ENCODE peak calls at places on chromosome 15, in ten cellular contexts. H is hepatocyte, G is brain microvascular endothelial cell, U is uterus, N is pancreas, V is RWPE2, J is gastrocnemius medialis, C is heart right ventricle, X is heart left ventricle, K is keratinocyte. Y is an unnamed sample.
A peak's percentile ranks its signal among the peaks of the same experiment; 100 is the strongest.

GRCh38 chr15:31435256-31435781 is 108.7 kb downstream of the KLF13 start:
- DNase-seq in H (peak; percentile 80), G (peak; percentile 70), U (peak; percentile 87), N (peak; percentile 65), V (no peak), J (peak; percentile 81), C (peak; percentile 82), X (peak; percentile 86), K (peak; percentile 62), Y (no peak)

GRCh38 chr15:62869116-62869515 is 173.4 kb upstream of the TPM1 start:
- DNase-seq in H (no peak), G (no peak), U (no peak), N (no peak), V (no peak), J (no peak), C (no peak), X (no peak), K (no peak), Y (no peak)

GRCh38 chr15:90624278-90624930 is 92.7 kb upstream of the BLM start:
- DNase-seq in H (no peak), G (no peak), U (no peak), N (no peak), V (no peak), J (peak; percentile 85), C (no peak), X (no peak), K (no peak), Y (no peak)

GRCh38 chr15:66832679-66833078 is 130.6 kb downstream of the SMAD6 start:
- DNase-seq in H (no peak), G (no peak), U (no peak), N (no peak), V (peak; percentile 43), J (no peak), C (no peak), X (no peak), K (no peak), Y (no peak)

GRCh38 chr15:99014803-99015676 is 7.4 kb upstream of the PGPEP1L start:
- DNase-seq in H (peak; percentile 84), G (peak; percentile 43), U (peak; percentile 64), N (peak; percentile 84), V (peak; percentile 94), J (peak; percentile 91), C (peak; percentile 45), X (peak; percentile 40), K (no peak), Y (no peak)

GRCh38 chr15:35693887-35694286 is 147.9 kb upstream of the DPH6 start:
- DNase-seq in H (peak; percentile 45), G (no peak), U (no peak), N (no peak), V (no peak), J (no peak), C (no peak), X (no peak), K (no peak), Y (no peak)

GRCh38 chr15:71792521-71792920 is 17.8 kb upstream of the NR2E3 start:
- DNase-seq in H (no peak), G (peak; percentile 42), U (no peak), N (no peak), V (peak; percentile 72), J (no peak), C (no peak), X (no peak), K (peak; percentile 17), Y (no peak)

GRCh38 chr15:88250826-88251225 is 5.7 kb downstream of the NTRK3 start:
- DNase-seq in H (no peak), G (no peak), U (no peak), N (no peak), V (no peak), J (no peak), C (no peak), X (no peak), K (no peak), Y (no peak)

DNA sequence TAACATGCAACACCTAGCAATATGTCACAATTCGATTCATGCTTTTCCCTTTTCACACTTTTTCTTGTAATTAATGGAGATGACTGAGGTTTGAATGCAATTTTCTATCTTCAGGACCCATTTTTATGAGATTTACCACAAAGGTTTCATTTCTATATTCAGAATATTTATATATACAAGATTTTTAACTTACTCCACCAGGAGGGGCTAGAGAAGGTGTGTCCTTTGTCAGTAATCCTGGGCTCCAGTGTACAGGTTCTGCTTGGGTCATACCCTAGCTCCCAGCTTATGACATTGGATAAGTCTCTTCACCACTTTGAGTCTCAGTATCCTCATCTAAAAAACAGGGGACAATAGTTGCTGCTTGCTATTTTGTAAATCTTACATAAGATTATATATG is 95.7 kb upstream of the SLC24A5 start:
- DNase-seq in H (no peak), G (no peak), U (no peak), N (no peak), V (no peak), J (no peak), C (no peak), X (no peak), K (no peak), Y (no peak)
- TF ChIP-seq CTCF in H (peak; percentile 3), G (no peak), U (no peak), N (no peak), V (peak; percentile 22), J (no peak), C (no peak), X (no peak), K (peak; percentile 10), Y (no peak)

GRCh38 chr15:69603369-69604049 is 150.9 kb downstream of the RPLP1 start:
- DNase-seq in H (no peak), G (no peak), U (no peak), N (no peak), V (no peak), J (no peak), C (no peak), X (no peak), K (no peak), Y (no peak)

GRCh38 chr15:69602921-69603320 is 150.3 kb downstream of the RPLP1 start:
- DNase-seq in H (no peak), G (no peak), U (no peak), N (no peak), V (no peak), J (no peak), C (no peak), X (no peak), K (no peak), Y (no peak)

GRCh38 chr15:69602095-69602494 is 149.5 kb downstream of the RPLP1 start:
- DNase-seq in H (no peak), G (no peak), U (no peak), N (no peak), V (no peak), J (no peak), C (no peak), X (no peak), K (no peak), Y (no peak)

GRCh38 chr15:69607101-69607500 is 154.5 kb downstream of the RPLP1 start:
- DNase-seq in H (no peak), G (peak; percentile 4), U (no peak), N (no peak), V (no peak), J (no peak), C (no peak), X (no peak), K (no peak), Y (no peak)

DNA sequence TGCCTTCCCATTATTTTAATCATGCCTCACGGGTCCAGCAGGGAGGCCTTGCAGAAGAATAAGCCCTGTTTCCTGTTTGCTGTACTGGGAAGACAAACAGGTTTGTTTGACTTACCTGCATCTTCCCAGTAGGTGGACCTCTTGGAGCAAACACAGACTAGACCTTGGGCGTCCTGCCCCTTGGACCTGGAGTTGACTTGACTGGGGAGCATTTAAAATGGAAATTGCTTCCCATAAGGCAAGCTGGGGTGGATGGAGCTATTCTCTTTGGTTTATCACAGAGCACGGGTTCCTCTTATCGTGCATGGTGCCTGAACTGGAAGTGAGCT is 151.4 kb downstream of the RPLP1 start:
- DNase-seq in H (peak; percentile 67), G (no peak), U (no peak), N (peak; percentile 73), V (no peak), J (no peak), C (no peak), X (no peak), K (no peak), Y (no peak)
- TF ChIP-seq CTCF in H (peak; percentile 38), G (no peak), U (no peak), N (peak; percentile 16), V (peak; percentile 36), J (no peak), C (no peak), X (no peak), K (peak; percentile 49), Y (no peak)

DNA sequence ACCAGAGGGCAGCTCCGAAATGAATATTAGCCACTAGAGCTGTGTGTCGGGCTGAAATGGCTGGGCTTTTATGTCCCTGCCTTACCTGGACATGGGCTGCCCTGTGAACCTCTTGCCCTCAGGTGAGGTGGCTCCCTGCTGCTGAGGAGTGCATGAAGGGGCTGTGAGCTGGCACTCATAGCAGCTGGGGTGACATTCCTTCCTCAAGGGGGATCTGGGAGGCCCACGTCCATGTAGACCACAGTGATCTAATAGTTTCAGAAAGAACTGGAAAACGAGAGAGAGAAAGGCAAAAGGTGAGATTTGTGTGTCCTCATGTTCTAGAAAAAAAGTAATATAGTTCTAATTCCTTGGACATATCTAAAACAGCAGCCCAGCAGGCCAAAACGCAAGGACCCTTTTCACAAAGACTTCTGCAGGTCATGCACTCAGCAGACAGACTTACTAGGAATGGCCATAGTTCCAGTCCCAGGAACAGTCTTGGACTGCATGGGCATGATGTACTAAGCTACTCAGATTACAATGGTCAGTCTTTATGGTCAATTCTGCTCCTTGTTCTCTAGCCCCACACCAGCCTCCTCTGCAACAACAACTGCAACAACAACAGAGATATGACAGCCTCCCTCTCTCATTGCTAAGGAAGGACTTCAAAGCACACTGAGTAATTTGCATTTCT is 10.8 kb upstream of the SLC24A5 start:
- DNase-seq in H (no peak), G (no peak), U (no peak), N (no peak), V (no peak), J (no peak), C (no peak), X (no peak), K (no peak), Y (no peak)
- TF ChIP-seq CTCF in H (no peak), G (peak; percentile 41), U (no peak), N (no peak), V (no peak), J (no peak), C (no peak), X (no peak), K (no peak), Y (no peak)

GRCh38 chr15:70213779-70214178 is 116.1 kb upstream of the TLE3 start:
- DNase-seq in H (no peak), G (no peak), U (no peak), N (no peak), V (no peak), J (no peak), C (no peak), X (no peak), K (no peak), Y (no peak)

GRCh38 chr15:70215951-70216350 is 118.2 kb upstream of the TLE3 start:
- DNase-seq in H (no peak), G (no peak), U (no peak), N (no peak), V (peak; percentile 45), J (no peak), C (no peak), X (no peak), K (no peak), Y (no peak)

GRCh38 chr15:70214941-70215635 is 117.4 kb upstream of the TLE3 start:
- DNase-seq in H (no peak), G (no peak), U (no peak), N (no peak), V (no peak), J (no peak), C (no peak), X (no peak), K (no peak), Y (no peak)

GRCh38 chr15:70212963-70213315 is 115.2 kb upstream of the TLE3 start:
- DNase-seq in H (no peak), G (no peak), U (no peak), N (no peak), V (no peak), J (no peak), C (no peak), X (no peak), K (no peak), Y (no peak)

DNA sequence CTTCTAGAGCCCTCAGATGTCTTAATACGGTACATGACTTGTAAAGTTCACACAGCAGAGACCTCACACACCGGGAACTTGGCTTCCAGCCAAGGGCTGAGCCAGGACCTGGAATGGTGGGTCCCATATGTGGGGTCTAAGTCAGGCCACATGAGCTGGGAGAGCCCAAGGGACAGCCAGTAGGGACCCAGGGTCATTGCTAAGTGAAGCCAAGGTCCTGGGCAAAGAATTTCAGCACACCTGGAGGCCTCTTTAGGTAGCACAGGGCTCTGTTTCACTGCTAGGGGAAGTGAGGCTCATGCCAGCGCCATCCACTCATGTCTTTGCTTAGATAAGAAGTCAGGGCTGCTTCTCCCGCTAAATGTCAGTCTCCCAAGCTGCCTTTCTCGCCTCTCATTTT is 116.5 kb upstream of the TLE3 start:
- DNase-seq in H (no peak), G (no peak), U (no peak), N (no peak), V (no peak), J (no peak), C (no peak), X (no peak), K (no peak), Y (no peak)
- TF ChIP-seq CTCF in H (no peak), G (no peak), U (no peak), N (no peak), V (no peak), J (no peak), C (no peak), X (no peak), K (peak; percentile 22), Y (no peak)